ENCODE peak calls at places on chromosomes 2 and 18, in seven cellular contexts. J, W, E, D, H, M and P are unnamed samples.

GRCh38 chr2:2046497-2046896 is 284.6 kb downstream of the MYT1L start:
- DNase-seq in M (no peak), W (no peak), E (no peak), D (no peak), H (no peak), J (no peak), P (no peak)

GRCh38 chr2:96143231-96143847 is 1.9 kb downstream of the DUSP2 start:
- DNase-seq in H (peak), M (no peak), E (peak), J (no peak), D (no peak), W (no peak), P (no peak)

GRCh38 chr18:74488354-74488753 is 7.8 kb upstream of the CNDP2 start:
- DNase-seq in M (no peak), J (no peak), W (no peak), H (no peak), E (no peak), D (no peak), P (no peak)

GRCh38 chr2:67854103-67854502 is 208.7 kb downstream of the C1D start:
- DNase-seq in E (no peak), J (no peak), D (no peak), W (no peak), M (no peak), H (no peak), P (no peak)

GRCh38 chr2:104056451-104056850 is 797.5 kb upstream of the POU3F3 start:
- DNase-seq in D (no peak), M (no peak), W (no peak), H (no peak), E (no peak), J (no peak), P (no peak)

GRCh38 chr18:8561123-8561905 is 47.9 kb upstream of the RAB12 start:
- DNase-seq in E (no peak), D (no peak), J (no peak), W (no peak), H (no peak), M (no peak), P (no peak)

GRCh38 chr2:20457027-20457426 is 10.2 kb downstream of the RHOB start:
- DNase-seq in J (no peak), E (no peak), W (no peak), H (no peak), D (peak), M (peak), P (no peak)

GRCh38 chr2:31318360-31319336 is 84.7 kb downstream of the EHD3 start:
- DNase-seq in W (no peak), D (peak), E (no peak), H (no peak), J (peak), M (no peak), P (peak)

GRCh38 chr2:188811522-188811921 is 162.7 kb upstream of the COL3A1 start:
- DNase-seq in D (peak), J (peak), M (no peak), E (no peak), H (no peak), W (no peak), P (no peak)

GRCh38 chr18:25058520-25058919 is 293.4 kb downstream of the ZNF521 start:
- DNase-seq in H (no peak), J (no peak), W (no peak), M (no peak), E (no peak), D (no peak), P (no peak)

GRCh38 chr2:188588235-188588634 is 296.6 kb downstream of the GULP1 start:
- DNase-seq in J (no peak), H (no peak), E (no peak), D (no peak), M (no peak), W (no peak), P (no peak)

GRCh38 chr2:26692814-26693286 is 328 bp downstream of the KCNK3 start:
- DNase-seq in M (no peak), H (no peak), D (peak), E (no peak), W (peak), J (no peak), P (no peak)

GRCh38 chr18:42339324-42339723 is 384.3 kb downstream of the PIK3C3 start:
- DNase-seq in W (no peak), H (no peak), J (no peak), D (no peak), M (no peak), E (no peak), P (no peak)

GRCh38 chr2:98504386-98505109 is 59.9 kb downstream of the INPP4A start:
- DNase-seq in W (no peak), D (no peak), H (no peak), E (no peak), M (no peak), J (no peak), P (no peak)

GRCh38 chr2:105055613-105056012 is 17.7 kb downstream of the MRPS9 start:
- DNase-seq in M (no peak), J (no peak), W (no peak), H (no peak), E (no peak), D (no peak), P (no peak)

GRCh38 chr2:152354069-152354755 is 19.2 kb downstream of the FMNL2 start:
- DNase-seq in M (no peak), J (no peak), H (no peak), E (no peak), W (no peak), D (no peak), P (no peak)

GRCh38 chr18:59267511-59268126 is 5.6 kb downstream of the RAX start:
- DNase-seq in J (no peak), E (no peak), W (no peak), M (peak), H (no peak), D (no peak), P (no peak)

GRCh38 chr18:63949068-63949737 is at the start of gene HMSD:
- DNase-seq in W (peak), E (peak), J (no peak), D (peak), M (peak), H (peak), P (peak)

GRCh38 chr2:133026536-133027177 is 356.7 kb upstream of the LYPD1 start:
- DNase-seq in D (peak), W (no peak), M (no peak), E (no peak), H (no peak), J (no peak), P (no peak)

GRCh38 chr2:148582679-148583511 is 61.7 kb upstream of the EPC2 start:
- DNase-seq in H (no peak), J (no peak), M (no peak), D (peak), W (no peak), E (no peak), P (no peak)

GRCh38 chr2:234802845-234803171 is 149.0 kb upstream of the SH3BP4 start:
- DNase-seq in W (no peak), D (no peak), J (no peak), H (no peak), E (no peak), M (no peak), P (no peak)